ENCODE peak calls at places on chromosomes 11 and 22, in eight cellular contexts. M is GM23338, X is MM.1S, J is OCI-LY7, P is PC-3, K is HCT116, W is GM23248, T is SK-N-SH. S is an unnamed sample. For H3K9me2, the result is how much of the 10 kb centered on the place peaks cover.

GRCh38 chr22:44839721-44840120 is 87.3 kb downstream of the ARHGAP8 start:
- DNase-seq in J (no peak), P (no peak), K (no peak), W (no peak), M (no peak), X (no peak), T (peak), S (no peak)

GRCh38 chr11:130550984-130551383 is 102.5 kb downstream of the ADAMTS15 start:
- DNase-seq in K (no peak), X (no peak), W (no peak), P (no peak), J (no peak), M (no peak), T (no peak), S (no peak)

GRCh38 chr11:109940816-109941215 is 152.4 kb upstream of the ZC3H12C start:
- DNase-seq in J (no peak), W (peak), P (peak), M (no peak), T (no peak), X (no peak), K (peak), S (peak)

GRCh38 chr22:44595841-44596341 is 97.9 kb upstream of the RTL6 start:
- DNase-seq in K (no peak), M (no peak), X (no peak), W (no peak), J (no peak), P (no peak), T (peak), S (no peak)

GRCh38 chr22:20268350-20269012 is 363 bp upstream of the RTN4R start:
- DNase-seq in T (peak), J (peak), K (peak), X (peak), W (peak), P (peak), M (peak), S (peak)

GRCh38 chr11:130314749-130315285 is at the start of gene ZBTB44:
- DNase-seq in J (peak), T (peak), P (peak), M (peak), K (peak), W (peak), X (peak), S (peak)

GRCh38 chr11:69010964-69011623 is 2.0 kb downstream of the MRGPRF start:
- DNase-seq in K (peak), M (peak), P (no peak), J (peak), W (peak), X (no peak), T (peak), S (peak)

GRCh38 chr11:70616317-70616716 is 218.0 kb downstream of the CTTN start:
- DNase-seq in M (no peak), W (no peak), T (no peak), J (no peak), P (no peak), K (no peak), X (no peak), S (no peak)

GRCh38 chr11:128731041-128731663 is 37.3 kb downstream of the FLI1 start:
- DNase-seq in P (peak), X (peak), K (no peak), W (no peak), T (no peak), J (peak), M (no peak), S (no peak)

GRCh38 chr11:67076202-67076601 is 19.6 kb downstream of the RHOD start:
- DNase-seq in M (no peak), W (no peak), J (no peak), P (no peak), K (no peak), X (no peak), T (no peak), S (no peak)

GRCh38 chr11:26710489-26710888 is 11.4 kb downstream of the SLC5A12 start:
- DNase-seq in K (no peak), J (no peak), T (no peak), W (no peak), P (no peak), M (no peak), X (no peak), S (no peak)

GRCh38 chr22:49915610-49916009 is 2.6 kb downstream of the ALG12 start:
- DNase-seq in X (no peak), M (peak), P (no peak), J (no peak), T (no peak), W (no peak), K (no peak), S (no peak)

GRCh38 chr11:60995798-60996197 is 24.3 kb downstream of the CD6 start:
- DNase-seq in P (no peak), K (no peak), T (no peak), M (no peak), X (no peak), J (no peak), W (no peak), S (no peak)

GRCh38 chr22:38414009-38414395 is 41.0 kb downstream of the KCNJ4 start:
- DNase-seq in J (no peak), X (no peak), K (no peak), M (no peak), T (no peak), P (no peak), W (no peak), S (no peak)

GRCh38 chr22:25334091-25334490 is 114.7 kb downstream of the CRYBB2 start:
- DNase-seq in K (peak), X (peak), M (peak), T (no peak), P (peak), W (peak), J (peak), S (peak)

GRCh38 chr22:46754110-46754799 is 8.2 kb upstream of the TBC1D22A start:
- DNase-seq in W (peak), X (no peak), M (no peak), P (peak), K (peak), T (peak), J (no peak), S (peak)

GRCh38 chr11:128884703-128885338 is 6.3 kb upstream of the KCNJ5 start:
- DNase-seq in T (peak), M (peak), K (peak), P (peak), W (peak), J (peak), X (peak), S (peak)

GRCh38 chr22:21447694-21448402 is 19.3 kb upstream of the TMEM191C start:
- DNase-seq in P (no peak), K (no peak), T (peak), W (peak), M (peak), J (no peak), X (no peak), S (no peak)

GRCh38 chr11:99739464-99740089 is 718.8 kb downstream of the CNTN5 start:
- DNase-seq in P (peak), M (peak), W (peak), X (peak), T (peak), J (peak), K (no peak), S (peak)

GRCh38 chr11:69664901-69665300 is 10.3 kb downstream of the LTO1 start:
- DNase-seq in W (no peak), P (no peak), J (no peak), T (no peak), K (no peak), M (no peak), X (no peak), S (no peak)

GRCh38 chr11:68199295-68199987 is 13.7 kb downstream of the KMT5B start:
- DNase-seq in P (no peak), T (no peak), K (no peak), X (no peak), J (no peak), W (no peak), M (no peak), S (no peak)

GRCh38 chr11:76579047-76579751 is 91.3 kb downstream of the LRRC32 start:
- DNase-seq in T (peak), M (peak), J (peak), W (no peak), X (no peak), P (no peak), K (no peak), S (peak)

GRCh38 chr22:31089101-31090100 is 8.3 kb downstream of the SMTN start:
- DNase-seq in M (peak), K (no peak), X (peak), W (peak), T (peak), J (peak), P (no peak), S (peak)

GRCh38 chr22:23220485-23221350 is 40.4 kb downstream of the BCR start:
- DNase-seq in K (no peak), T (no peak), M (no peak), X (no peak), J (peak), P (no peak), W (peak), S (no peak)

GRCh38 chr11:112210890-112211289 is 15.3 kb upstream of the PTS start:
- DNase-seq in P (no peak), J (no peak), T (no peak), M (no peak), X (no peak), K (no peak), W (no peak), S (no peak)

GRCh38 chr11:43933226-43933607 is 9.2 kb upstream of the C11orf96 start:
- DNase-seq in W (no peak), P (no peak), T (no peak), J (no peak), K (no peak), M (no peak), X (no peak), S (no peak)
- H3K9me2 ChIP-seq in W (under half), P (under half), T (under half), J (under half), K (under half), M (under half), X (under half), S (under half)

DNA sequence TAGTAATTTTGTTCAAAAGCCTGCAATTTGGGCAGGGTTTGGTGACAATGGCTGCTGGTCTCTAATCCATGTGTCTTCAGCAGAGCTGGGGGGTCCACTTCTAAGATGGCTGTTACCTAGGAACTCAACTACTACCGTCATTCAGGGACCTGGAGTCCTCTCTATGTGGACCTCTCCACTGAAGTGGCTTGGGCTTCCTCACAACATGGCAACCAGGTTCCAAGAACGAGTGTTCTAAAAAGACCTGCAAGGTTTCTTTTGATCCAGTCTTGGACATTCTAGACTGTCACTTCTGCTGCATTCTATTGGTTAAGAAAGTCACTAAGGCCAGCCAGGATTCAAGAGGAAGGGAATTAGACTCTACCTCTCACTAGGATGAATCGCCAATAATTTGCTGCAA is 387.0 kb downstream of the NXPE2 start:
- DNase-seq in K (no peak), P (no peak), X (no peak), M (no peak), J (no peak), W (no peak), T (no peak), S (no peak)
- TF ChIP-seq EZH2phosphoT487 in K (no peak), P (no peak), X (no peak), M (no peak), J (no peak), W (no peak), T (no peak), S (no peak)

GRCh38 chr11:117559698-117560097 is 232.0 kb downstream of the CEP164 start:
- DNase-seq in P (no peak), M (peak), W (no peak), X (no peak), T (no peak), K (no peak), J (no peak), S (no peak)
- H3K9me2 ChIP-seq in P (under half), M (under half), W (under half), X (under half), T (under half), K (under half), J (under half), S (under half)

DNA sequence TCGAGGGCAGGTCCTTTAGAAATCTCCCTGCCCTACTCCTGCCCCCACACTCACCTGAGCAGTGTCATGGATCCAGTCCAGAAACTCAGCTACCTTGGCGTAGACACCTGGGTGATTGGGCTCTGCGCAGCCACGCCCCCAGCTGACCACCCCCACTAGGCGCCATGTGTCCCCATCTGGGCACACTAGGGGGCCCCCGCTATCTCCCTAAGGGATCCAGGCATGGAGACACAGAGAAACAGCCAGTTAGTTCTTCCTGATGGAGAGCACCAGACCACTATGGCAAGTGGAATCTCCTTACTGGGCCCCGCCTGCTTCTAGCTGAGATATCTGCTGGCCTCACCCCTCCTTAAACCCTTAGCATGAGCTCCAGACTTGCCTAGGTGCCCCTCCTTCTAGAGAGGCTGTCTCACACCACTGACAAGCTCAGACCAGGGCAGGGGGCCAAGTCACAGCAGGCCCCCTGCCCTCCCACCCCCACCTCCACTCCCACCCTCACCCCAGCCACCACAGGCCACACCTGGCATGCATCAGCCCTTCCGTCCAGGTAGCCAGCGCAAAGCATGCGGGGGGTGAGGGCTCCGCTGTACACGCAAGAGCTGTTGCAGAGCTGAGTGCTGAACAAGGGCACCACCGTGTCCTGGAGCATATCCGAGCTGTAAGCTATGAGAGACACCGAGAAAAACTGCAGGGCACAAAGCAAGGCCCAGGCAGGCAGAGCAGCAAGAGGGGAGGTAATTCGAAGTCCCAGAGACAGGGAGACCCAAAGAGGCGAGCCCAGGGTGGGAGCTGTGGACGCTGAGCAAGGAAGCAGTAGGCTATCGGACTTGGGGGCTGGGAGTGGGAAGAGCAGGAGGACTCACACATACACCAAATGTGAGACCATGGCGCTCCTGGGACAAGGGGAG is 16.1 kb downstream of the TMPRSS5 start:
- DNase-seq in T (no peak), K (peak), P (no peak), X (no peak), W (no peak), M (no peak), J (no peak), S (no peak)
- TF ChIP-seq EZH2phosphoT487 in T (no peak), K (no peak), P (no peak), X (no peak), W (no peak), M (no peak), J (no peak), S (no peak)

GRCh38 chr11:9203715-9204311 is 61.3 kb downstream of the DENND5A start:
- DNase-seq in J (peak), W (no peak), T (peak), X (no peak), K (no peak), M (peak), P (no peak), S (no peak)
- H3K9me2 ChIP-seq in J (under half), W (under half), T (under half), X (under half), K (under half), M (under half), P (under half), S (under half)

GRCh38 chr11:117915219-117915618 is 14.0 kb downstream of the TMPRSS13 start:
- DNase-seq in W (no peak), T (no peak), X (no peak), J (no peak), M (no peak), P (no peak), K (no peak), S (peak)
- TF ChIP-seq EZH2phosphoT487 in W (no peak), T (no peak), X (no peak), J (no peak), M (no peak), P (no peak), K (no peak), S (no peak)

GRCh38 chr11:115578275-115578674 is 74.1 kb upstream of the CADM1 start:
- DNase-seq in X (no peak), J (no peak), T (no peak), P (no peak), W (no peak), K (no peak), M (no peak), S (no peak)
- H3K9me2 ChIP-seq in X (under half), J (under half), T (under half), P (under half), W (under half), K (under half), M (under half), S (under half)

GRCh38 chr11:19903620-19904069 is 191.0 kb downstream of the NAV2 start:
- DNase-seq in K (peak), T (peak), J (peak), X (peak), W (peak), M (peak), P (peak), S (peak)
- TF ChIP-seq EZH2phosphoT487 in K (no peak), T (no peak), J (no peak), X (no peak), W (no peak), M (no peak), P (no peak), S (no peak)

GRCh38 chr11:85475637-85476517 is 151.3 kb downstream of the DLG2 start:
- DNase-seq in P (no peak), J (no peak), T (no peak), X (no peak), W (no peak), M (no peak), K (no peak), S (no peak)
- H3K9me2 ChIP-seq in P (under half), J (under half), T (under half), X (under half), W (under half), M (under half), K (under half), S (under half)